ENCODE peak calls at places on chromosome 12, in ten cellular contexts. G is stimulated activated CD4-positive, alpha-beta T cell treated with anti-CD3 and anti-CD28 coated beads, Interleukin-1b, Interleukin-23, amount 100 ng/mL, for 1 hour; L is MV-4-11; N is fibroblast of the aortic adventitia; D is kidney tubule cell; J is A549; R is fibroblast of lung; T is C1 segment of cervical spinal cord; M is CD8-positive, alpha-beta T cell; C is NCI-H69. K is an unnamed sample.

GRCh38 chr12:93426406-93426805 is 15.3 kb downstream of the UBE2N start:
- DNase-seq in G (no peak), L (no peak), N (no peak), D (no peak), J (no peak), R (no peak), T (no peak), M (no peak), C (no peak), K (no peak)

GRCh38 chr12:64480148-64480547 is 28.2 kb downstream of the TBK1 start:
- DNase-seq in G (no peak), L (no peak), N (peak; percentile 22), D (no peak), J (no peak), R (peak; percentile 35), T (no peak), M (no peak), C (no peak), K (no peak)

GRCh38 chr12:49882248-49882850 is 21.4 kb downstream of the FAIM2 start:
- DNase-seq in G (no peak), L (no peak), N (no peak), D (no peak), J (no peak), R (no peak), T (no peak), M (no peak), C (peak; percentile 92), K (no peak)

GRCh38 chr12:49367381-49368239 is at the start of gene SPATS2:
- DNase-seq in G (no peak), L (no peak), N (peak; percentile 52), D (no peak), J (peak; percentile 26), R (no peak), T (no peak), M (no peak), C (peak; percentile 90), K (no peak)

GRCh38 chr12:56271031-56271430 is 4.3 kb downstream of the COQ10A start:
- DNase-seq in G (no peak), L (peak; percentile 43), N (peak; percentile 34), D (peak; percentile 29), J (peak; percentile 48), R (peak; percentile 31), T (no peak), M (no peak), C (peak; percentile 32), K (peak; percentile 35)

GRCh38 chr12:47828008-47828966 is 8.6 kb upstream of the HDAC7 start:
- DNase-seq in G (no peak), L (no peak), N (no peak), D (no peak), J (no peak), R (no peak), T (no peak), M (no peak), C (peak; percentile 68), K (no peak)

GRCh38 chr12:1913377-1914115 is 4.9 kb downstream of the CACNA2D4 start:
- DNase-seq in G (no peak), L (no peak), N (no peak), D (no peak), J (no peak), R (no peak), T (no peak), M (no peak), C (no peak), K (peak; percentile 4)

GRCh38 chr12:12741705-12742104 is 24.5 kb downstream of the CDKN1B start:
- DNase-seq in G (no peak), L (no peak), N (peak; percentile 25), D (no peak), J (no peak), R (no peak), T (no peak), M (no peak), C (no peak), K (no peak)

GRCh38 chr12:46237381-46238045 is 31.3 kb downstream of the SLC38A1 start:
- DNase-seq in G (no peak), L (peak; percentile 20), N (no peak), D (no peak), J (no peak), R (no peak), T (no peak), M (no peak), C (no peak), K (no peak)

GRCh38 chr12:1993341-1993740 is 10.9 kb downstream of the DCP1B start:
- DNase-seq in G (no peak), L (peak; percentile 57), N (peak; percentile 86), D (peak; percentile 80), J (peak; percentile 30), R (peak; percentile 97), T (no peak), M (no peak), C (no peak), K (no peak)